ENCODE peak calls at places on chromosomes 2 and 18, in seven cellular contexts. One of them, this sample, is unnamed.

GRCh38 chr2:15561574-15562344 is 625 bp upstream of the NBAS start:
- DNase-seq in mesendoderm: peak; percentile 49
- DNase-seq in H1: no peak
- DNase-seq in DND-41: no peak
- DNase-seq in neural progenitor cell: peak; percentile 47
- DNase-seq in Karpas-422: peak; percentile 56
- DNase-seq in IMR-90: peak; percentile 34
- DNase-seq in this sample: peak; percentile 59

GRCh38 chr18:54958711-54959625 is at the start of gene CCDC68:
- DNase-seq in mesendoderm: peak; percentile 23
- DNase-seq in H1: peak; percentile 72
- DNase-seq in DND-41: no peak
- DNase-seq in neural progenitor cell: peak; percentile 53
- DNase-seq in Karpas-422: no peak
- DNase-seq in IMR-90: no peak
- DNase-seq in this sample: no peak

GRCh38 chr2:19673213-19673791 is 228.5 kb downstream of the TTC32 start:
- DNase-seq in mesendoderm: no peak
- DNase-seq in H1: no peak
- DNase-seq in DND-41: no peak
- DNase-seq in neural progenitor cell: no peak
- DNase-seq in Karpas-422: no peak
- DNase-seq in IMR-90: peak; percentile 19
- DNase-seq in this sample: peak; percentile 24

GRCh38 chr18:36572135-36572856 is 256.5 kb downstream of the TPGS2 start:
- DNase-seq in mesendoderm: peak; percentile 49
- DNase-seq in H1: no peak
- DNase-seq in DND-41: peak; percentile 26
- DNase-seq in neural progenitor cell: peak; percentile 70
- DNase-seq in Karpas-422: peak; percentile 77
- DNase-seq in IMR-90: peak; percentile 49
- DNase-seq in this sample: peak; percentile 87

GRCh38 chr2:217398101-217398500 is 538.2 kb upstream of the TNP1 start:
- DNase-seq in mesendoderm: no peak
- DNase-seq in H1: no peak
- DNase-seq in DND-41: no peak
- DNase-seq in neural progenitor cell: no peak
- DNase-seq in Karpas-422: no peak
- DNase-seq in IMR-90: no peak
- DNase-seq in this sample: no peak

GRCh38 chr2:206915136-206915535 is 24.2 kb upstream of the CPO start:
- DNase-seq in mesendoderm: peak; percentile 27
- DNase-seq in H1: no peak
- DNase-seq in DND-41: no peak
- DNase-seq in neural progenitor cell: no peak
- DNase-seq in Karpas-422: no peak
- DNase-seq in IMR-90: peak; percentile 95
- DNase-seq in this sample: peak; percentile 74

GRCh38 chr2:100422320-100422719 is 4.9 kb upstream of the CHST10 start:
- DNase-seq in mesendoderm: peak; percentile 61
- DNase-seq in H1: no peak
- DNase-seq in DND-41: peak; percentile 29
- DNase-seq in neural progenitor cell: peak; percentile 58
- DNase-seq in Karpas-422: no peak
- DNase-seq in IMR-90: peak; percentile 36
- DNase-seq in this sample: peak; percentile 61

GRCh38 chr2:85423525-85423924 is 5.0 kb downstream of the SH2D6 start:
- DNase-seq in mesendoderm: no peak
- DNase-seq in H1: no peak
- DNase-seq in DND-41: no peak
- DNase-seq in neural progenitor cell: no peak
- DNase-seq in Karpas-422: peak; percentile 42
- DNase-seq in IMR-90: no peak
- DNase-seq in this sample: no peak

GRCh38 chr2:212364586-212364985 is 174.0 kb downstream of the ERBB4 start:
- DNase-seq in mesendoderm: peak; percentile 17
- DNase-seq in H1: no peak
- DNase-seq in DND-41: no peak
- DNase-seq in neural progenitor cell: no peak
- DNase-seq in Karpas-422: no peak
- DNase-seq in IMR-90: no peak
- DNase-seq in this sample: no peak

GRCh38 chr2:1899396-1899730 is 155.0 kb upstream of the PXDN start:
- DNase-seq in mesendoderm: no peak
- DNase-seq in H1: no peak
- DNase-seq in DND-41: no peak
- DNase-seq in neural progenitor cell: no peak
- DNase-seq in Karpas-422: no peak
- DNase-seq in IMR-90: no peak
- DNase-seq in this sample: no peak

GRCh38 chr2:233061007-233061590 is 957 bp downstream of the INPP5D start:
- DNase-seq in mesendoderm: no peak
- DNase-seq in H1: no peak
- DNase-seq in DND-41: peak; percentile 53
- DNase-seq in neural progenitor cell: no peak
- DNase-seq in Karpas-422: peak; percentile 89
- DNase-seq in IMR-90: no peak
- DNase-seq in this sample: no peak

GRCh38 chr2:136206613-136207012 is 88.7 kb upstream of the CXCR4 start:
- DNase-seq in mesendoderm: no peak
- DNase-seq in H1: no peak
- DNase-seq in DND-41: peak; percentile 30
- DNase-seq in neural progenitor cell: no peak
- DNase-seq in Karpas-422: peak; percentile 95
- DNase-seq in IMR-90: no peak
- DNase-seq in this sample: no peak

GRCh38 chr2:197304556-197305011 is 6.0 kb downstream of the ANKRD44 start:
- DNase-seq in mesendoderm: no peak
- DNase-seq in H1: no peak
- DNase-seq in DND-41: no peak
- DNase-seq in neural progenitor cell: no peak
- DNase-seq in Karpas-422: no peak
- DNase-seq in IMR-90: no peak
- DNase-seq in this sample: no peak
- H3K4me1 ChIP-seq in mesendoderm: no peaks in the 10 kb centered on the region
- H3K4me1 ChIP-seq in H1: no peaks in the 10 kb centered on the region
- H3K4me1 ChIP-seq in DND-41: peaks cover 40% of the 10 kb centered on the region
- H3K4me1 ChIP-seq in neural progenitor cell: peaks cover 4% of the 10 kb centered on the region
- H3K4me1 ChIP-seq in Karpas-422: peaks cover 73% of the 10 kb centered on the region
- H3K4me1 ChIP-seq in IMR-90: peaks cover 2% of the 10 kb centered on the region
- H3K4me1 ChIP-seq in this sample: peaks cover 12% of the 10 kb centered on the region

GRCh38 chr2:74416721-74417120 is 4.7 kb downstream of the C2orf81 start:
- DNase-seq in mesendoderm: no peak
- DNase-seq in H1: no peak
- DNase-seq in DND-41: no peak
- DNase-seq in neural progenitor cell: no peak
- DNase-seq in Karpas-422: no peak
- DNase-seq in IMR-90: no peak
- DNase-seq in this sample: no peak

GRCh38 chr2:74415762-74416395 is 5.5 kb downstream of the C2orf81 start:
- DNase-seq in mesendoderm: no peak
- DNase-seq in H1: no peak
- DNase-seq in DND-41: no peak
- DNase-seq in neural progenitor cell: no peak
- DNase-seq in Karpas-422: no peak
- DNase-seq in IMR-90: no peak
- DNase-seq in this sample: no peak

GRCh38 chr2:74414913-74415761 is 6.3 kb downstream of the C2orf81 start:
- DNase-seq in mesendoderm: no peak
- DNase-seq in H1: no peak
- DNase-seq in DND-41: no peak
- DNase-seq in neural progenitor cell: no peak
- DNase-seq in Karpas-422: no peak
- DNase-seq in IMR-90: no peak
- DNase-seq in this sample: no peak

GRCh38 chr2:74414475-74414874 is 6.9 kb downstream of the C2orf81 start:
- DNase-seq in mesendoderm: no peak
- DNase-seq in H1: no peak
- DNase-seq in DND-41: no peak
- DNase-seq in neural progenitor cell: no peak
- DNase-seq in Karpas-422: no peak
- DNase-seq in IMR-90: no peak
- DNase-seq in this sample: no peak

DNA sequence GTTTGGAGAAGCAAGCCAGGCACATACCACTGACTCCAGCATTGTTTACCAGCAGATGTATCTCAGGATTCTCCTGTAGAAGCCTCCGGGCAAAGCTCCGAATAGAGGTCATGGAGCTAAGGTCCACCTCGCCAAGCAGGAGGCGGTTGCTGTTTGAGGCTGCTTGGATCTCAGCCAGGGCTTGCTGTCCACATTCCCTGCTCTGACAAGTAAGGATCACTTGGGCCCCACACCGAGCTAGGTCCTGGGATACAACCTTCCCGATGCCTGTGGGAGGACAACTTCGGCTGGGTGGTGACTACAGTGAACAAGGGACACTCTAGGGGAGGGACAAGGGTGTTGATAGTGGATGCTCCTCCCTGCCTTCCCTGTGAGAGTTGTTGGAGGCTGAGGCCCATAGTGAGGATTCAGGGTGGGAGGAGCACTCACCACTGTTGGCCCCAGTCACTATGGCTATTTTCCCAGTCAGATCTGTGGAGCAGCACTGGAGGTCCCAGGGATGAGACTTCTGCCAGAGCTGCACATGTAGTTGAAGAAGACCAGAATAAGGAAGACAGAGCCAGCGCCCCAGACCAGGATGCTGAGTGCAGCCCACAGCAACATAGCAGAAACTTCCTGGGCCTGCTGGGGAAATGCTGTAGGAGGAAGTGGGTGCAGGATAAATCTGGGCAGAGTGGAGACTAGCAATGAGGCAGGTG is 8.3 kb downstream of the C2orf81 start:
- DNase-seq in mesendoderm: no peak
- DNase-seq in H1: no peak
- DNase-seq in DND-41: no peak
- DNase-seq in neural progenitor cell: no peak
- DNase-seq in Karpas-422: no peak
- DNase-seq in IMR-90: no peak
- DNase-seq in this sample: no peak
- H3K4me3 ChIP-seq in mesendoderm: no peak overlapping the region
- H3K4me3 ChIP-seq in H1: no peak overlapping the region
- H3K4me3 ChIP-seq in DND-41: no peak overlapping the region
- H3K4me3 ChIP-seq in neural progenitor cell: no peak overlapping the region
- H3K4me3 ChIP-seq in Karpas-422: no peak overlapping the region
- H3K4me3 ChIP-seq in IMR-90: no peak overlapping the region
- H3K4me3 ChIP-seq in this sample: no peak overlapping the region

GRCh38 chr2:12363569-12363968 is 353.2 kb upstream of the TRIB2 start:
- DNase-seq in mesendoderm: no peak
- DNase-seq in H1: no peak
- DNase-seq in DND-41: no peak
- DNase-seq in neural progenitor cell: no peak
- DNase-seq in Karpas-422: no peak
- DNase-seq in IMR-90: no peak
- DNase-seq in this sample: no peak
- H3K9ac ChIP-seq in mesendoderm: no peak overlapping the region
- H3K9ac ChIP-seq in H1: no peak overlapping the region
- H3K9ac ChIP-seq in DND-41: no peak overlapping the region
- H3K9ac ChIP-seq in neural progenitor cell: no peak overlapping the region
- H3K9ac ChIP-seq in Karpas-422: no peak overlapping the region
- H3K9ac ChIP-seq in IMR-90: no peak overlapping the region
- H3K9ac ChIP-seq in this sample: no peak overlapping the region

GRCh38 chr2:61900246-61900645 is 5.2 kb upstream of the COMMD1 start:
- DNase-seq in mesendoderm: no peak
- DNase-seq in H1: no peak
- DNase-seq in DND-41: no peak
- DNase-seq in neural progenitor cell: no peak
- DNase-seq in Karpas-422: no peak
- DNase-seq in IMR-90: peak; percentile 38
- DNase-seq in this sample: no peak
- H3K4me1 ChIP-seq in mesendoderm: no peaks in the 10 kb centered on the region
- H3K4me1 ChIP-seq in H1: no peaks in the 10 kb centered on the region
- H3K4me1 ChIP-seq in DND-41: peaks cover 7% of the 10 kb centered on the region
- H3K4me1 ChIP-seq in neural progenitor cell: no peaks in the 10 kb centered on the region
- H3K4me1 ChIP-seq in Karpas-422: peaks cover 11% of the 10 kb centered on the region
- H3K4me1 ChIP-seq in IMR-90: no peaks in the 10 kb centered on the region
- H3K4me1 ChIP-seq in this sample: peaks cover 4% of the 10 kb centered on the region